ENCODE peak calls at places on chromosomes 6 and 20, in seven cellular contexts. E is MM.1S; P is left lung; K is CD8-positive, alpha-beta T cell; Q is cardiac muscle cell; V is upper lobe of right lung; A is Karpas-422. F is an unnamed sample.

GRCh38 chr6:2632368-2632767 is 118.4 kb downstream of the MYLK4 start:
- DNase-seq in V (no peak), A (no peak), Q (no peak), K (no peak), P (no peak), E (no peak), F (no peak)

GRCh38 chr6:16157909-16158308 is 29.0 kb downstream of the MYLIP start:
- DNase-seq in Q (peak; percentile 83), P (no peak), E (no peak), A (no peak), K (no peak), V (no peak), F (no peak)

GRCh38 chr6:98686008-98686601 is 148.3 kb upstream of the POU3F2 start:
- DNase-seq in E (no peak), P (peak; percentile 36), Q (no peak), A (no peak), K (no peak), V (no peak), F (no peak)

GRCh38 chr6:116278853-116279231 is 888 bp downstream of the TSPYL1 start:
- DNase-seq in V (no peak), A (peak; percentile 44), K (no peak), E (no peak), Q (no peak), P (peak; percentile 59), F (no peak)

GRCh38 chr6:75430631-75431345 is 62.8 kb downstream of the FILIP1 start:
- DNase-seq in K (no peak), P (no peak), A (no peak), V (no peak), E (no peak), Q (no peak), F (no peak)

GRCh38 chr6:111057074-111057752 is 30.1 kb upstream of the SLC16A10 start:
- DNase-seq in A (peak; percentile 83), P (no peak), V (no peak), E (peak; percentile 40), Q (peak; percentile 54), K (no peak), F (peak; percentile 35)

GRCh38 chr20:5621305-5621704 is 128.9 kb upstream of the SHLD1 start:
- DNase-seq in Q (no peak), A (no peak), P (no peak), E (no peak), V (no peak), K (no peak), F (no peak)

GRCh38 chr6:154289818-154290508 is 66.6 kb downstream of the IPCEF1 start:
- DNase-seq in V (no peak), K (no peak), Q (no peak), E (no peak), A (no peak), P (no peak), F (peak; percentile 19)

GRCh38 chr6:106512048-106512957 is 117.0 kb downstream of the RTN4IP1 start:
- DNase-seq in E (peak; percentile 66), A (peak; percentile 88), V (peak; percentile 94), P (peak; percentile 87), Q (peak; percentile 51), K (peak; percentile 80), F (peak; percentile 76)

GRCh38 chr6:37985355-37985754 is 165.8 kb downstream of the ZFAND3 start:
- DNase-seq in Q (no peak), K (peak; percentile 73), A (no peak), V (no peak), P (no peak), E (no peak), F (no peak)

GRCh38 chr20:21029356-21029755 is 76.8 kb downstream of the LINC00237 start:
- DNase-seq in E (no peak), A (no peak), V (no peak), Q (no peak), P (no peak), K (no peak), F (no peak)

GRCh38 chr6:10989587-10989986 is 54.5 kb downstream of the ELOVL2 start:
- DNase-seq in E (no peak), K (no peak), A (no peak), Q (no peak), V (no peak), P (no peak), F (no peak)

GRCh38 chr20:21450572-21450971 is 53.2 kb upstream of the NKX2-4 start:
- DNase-seq in K (no peak), V (no peak), Q (no peak), P (no peak), E (no peak), A (no peak), F (no peak)

GRCh38 chr6:44486002-44486421 is 98.5 kb downstream of the CDC5L start:
- DNase-seq in P (no peak), Q (no peak), V (no peak), A (no peak), K (no peak), E (no peak), F (peak; percentile 35)

GRCh38 chr6:158589371-158589770 is 29.5 kb downstream of the TMEM181 start:
- DNase-seq in A (no peak), K (no peak), E (no peak), V (no peak), P (no peak), Q (no peak), F (no peak)

GRCh38 chr6:36504982-36505381 is 42.3 kb downstream of the STK38 start:
- DNase-seq in V (no peak), E (no peak), Q (no peak), P (no peak), A (no peak), K (no peak), F (no peak)

GRCh38 chr6:136037885-136038460 is 186.5 kb downstream of the PDE7B start:
- DNase-seq in E (no peak), K (no peak), A (no peak), V (peak; percentile 66), P (no peak), Q (peak; percentile 17), F (no peak)

GRCh38 chr6:135458051-135458450 is 39.5 kb downstream of the AHI1 start:
- DNase-seq in Q (no peak), K (no peak), E (no peak), V (no peak), P (no peak), A (no peak), F (no peak)

GRCh38 chr6:42569102-42570028 is 5.5 kb downstream of the UBR2 start:
- DNase-seq in P (no peak), V (no peak), A (peak; percentile 70), E (peak; percentile 26), K (no peak), Q (no peak), F (no peak)

GRCh38 chr6:147298461-147298860 is 94.2 kb downstream of the STXBP5 start:
- DNase-seq in Q (no peak), V (no peak), E (no peak), K (no peak), A (no peak), P (no peak), F (no peak)

GRCh38 chr6:147297663-147298313 is 93.6 kb downstream of the STXBP5 start:
- DNase-seq in V (no peak), Q (no peak), E (no peak), A (no peak), P (no peak), K (no peak), F (no peak)

GRCh38 chr6:147301070-147301469 is 96.9 kb downstream of the STXBP5 start:
- DNase-seq in P (no peak), V (no peak), E (no peak), A (no peak), K (no peak), Q (no peak), F (no peak)

GRCh38 chr6:147299035-147299434 is 94.8 kb downstream of the STXBP5 start:
- DNase-seq in K (no peak), P (no peak), V (no peak), Q (no peak), E (no peak), A (no peak), F (no peak)

DNA sequence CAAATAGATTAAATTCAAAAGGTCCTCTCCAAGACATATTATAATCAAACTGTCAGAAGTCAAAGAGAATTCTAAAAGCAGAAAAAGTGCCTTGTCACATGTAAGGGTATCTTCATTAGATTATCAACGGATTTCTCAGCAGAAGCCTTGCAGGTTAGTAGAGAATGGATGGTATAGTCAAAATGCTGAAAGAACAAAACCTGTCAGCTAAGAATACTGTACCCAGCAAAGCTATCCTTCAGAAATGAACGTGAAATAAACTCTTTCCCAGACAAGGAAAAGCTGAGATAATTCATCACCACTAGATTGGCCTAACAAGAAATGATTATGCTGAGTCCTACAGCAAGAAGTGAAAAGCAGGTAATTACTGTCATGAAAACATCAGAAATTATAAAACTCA is 92.9 kb downstream of the STXBP5 start:
- DNase-seq in Q (no peak), A (no peak), E (no peak), V (no peak), K (no peak), P (no peak), F (no peak)
- H3K4me3 ChIP-seq in Q (no peak overlapping the region), A (no peak overlapping the region), E (no peak overlapping the region), V (no peak overlapping the region), K (no peak overlapping the region), P (no peak overlapping the region), F (no peak overlapping the region)

DNA sequence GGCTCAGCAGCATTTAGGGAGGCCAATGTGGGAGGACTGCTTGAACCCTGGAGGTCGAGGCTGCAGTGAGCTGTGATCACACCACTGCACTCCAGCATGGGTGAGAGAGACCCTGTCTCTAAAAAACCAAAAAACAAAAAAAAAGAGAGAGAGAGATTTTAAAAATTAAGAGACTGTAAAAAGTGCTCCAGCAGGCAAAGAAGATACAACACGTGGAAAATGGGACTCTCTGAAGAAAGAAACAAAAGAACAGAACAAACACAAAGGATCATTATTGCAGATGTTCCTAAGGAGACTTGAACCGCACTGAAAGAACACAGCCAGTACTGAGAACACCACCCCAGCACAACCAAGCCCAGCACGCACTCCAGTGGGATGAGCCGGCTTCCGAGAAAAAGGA is 74.2 kb downstream of the TAF4 start:
- DNase-seq in E (no peak), V (no peak), Q (no peak), A (no peak), P (no peak), K (no peak), F (no peak)
- H3K36me3 ChIP-seq in E (peaks cover 3% of the 10 kb centered on the region), V (peaks cover 78% of the 10 kb centered on the region), Q (peaks cover 24% of the 10 kb centered on the region), A (peaks cover 14% of the 10 kb centered on the region), P (no peaks in the 10 kb centered on the region), K (peaks cover 3% of the 10 kb centered on the region), F (peaks cover 8% of the 10 kb centered on the region)

GRCh38 chr6:167797871-167798265 is 28.8 kb upstream of the AFDN start:
- DNase-seq in P (no peak), A (no peak), E (no peak), K (no peak), V (no peak), Q (no peak), F (no peak)
- H3K27me3 ChIP-seq in P (no peaks in the 10 kb centered on the region), A (no peaks in the 10 kb centered on the region), E (peaks cover 13% of the 10 kb centered on the region), K (peaks cover 9% of the 10 kb centered on the region), V (peaks cover 6% of the 10 kb centered on the region), Q (no peaks in the 10 kb centered on the region), F (no peaks in the 10 kb centered on the region)

GRCh38 chr20:24950128-24950835 is 1.2 kb downstream of the CST7 start:
- DNase-seq in A (no peak), V (peak; percentile 61), E (no peak), Q (no peak), K (no peak), P (no peak), F (peak; percentile 37)

GRCh38 chr20:24950836-24951525 is 1.9 kb downstream of the CST7 start:
- DNase-seq in A (no peak), E (no peak), V (peak; percentile 46), K (no peak), Q (no peak), P (no peak), F (peak; percentile 18)

GRCh38 chr20:24951536-24952047 is 2.5 kb downstream of the CST7 start:
- DNase-seq in P (no peak), Q (no peak), E (no peak), K (no peak), V (peak; percentile 54), A (no peak), F (peak; percentile 37)

GRCh38 chr20:24949756-24950127 is 673 bp downstream of the CST7 start:
- DNase-seq in A (no peak), K (no peak), Q (no peak), E (no peak), P (no peak), V (no peak), F (peak; percentile 38)

GRCh38 chr20:24948939-24949679 is at the start of gene CST7:
- DNase-seq in K (peak; percentile 93), V (peak; percentile 75), A (no peak), Q (no peak), E (no peak), P (no peak), F (peak; percentile 31)
- H3K4me3 ChIP-seq in K (peak within 1 kb of the TSS; percentile 55), V (peak within 1 kb of the TSS; percentile 33), A (no peak within 1 kb of the TSS), Q (no peak within 1 kb of the TSS), E (no peak within 1 kb of the TSS), P (no peak within 1 kb of the TSS), F (no peak within 1 kb of the TSS)

F was measured in H7.